ENCODE peak calls at places on chromosome 14, in five cellular contexts. One of them, this sample, is unnamed. For H3K4me1, the result is how much of the 10 kb centered on the place peaks cover.

GRCh38 chr14:33259764-33260163 is 321.1 kb downstream of the NPAS3 start:
- DNase-seq in PC-3: peak
- DNase-seq in pancreas: no peak
- DNase-seq in upper lobe of left lung: no peak
- DNase-seq in psoas muscle: no peak
- DNase-seq in this sample: no peak

GRCh38 chr14:60647081-60647836 is 2.0 kb downstream of the SIX1 start:
- DNase-seq in PC-3: peak
- DNase-seq in pancreas: no peak
- DNase-seq in upper lobe of left lung: no peak
- DNase-seq in psoas muscle: peak
- DNase-seq in this sample: peak

GRCh38 chr14:51546603-51547258 is 105.0 kb upstream of the FRMD6 start:
- DNase-seq in PC-3: peak
- DNase-seq in pancreas: no peak
- DNase-seq in upper lobe of left lung: no peak
- DNase-seq in psoas muscle: no peak
- DNase-seq in this sample: no peak

GRCh38 chr14:104331871-104332605 is 193.7 kb downstream of the KIF26A start:
- DNase-seq in PC-3: no peak
- DNase-seq in pancreas: peak
- DNase-seq in upper lobe of left lung: no peak
- DNase-seq in psoas muscle: peak
- DNase-seq in this sample: no peak

GRCh38 chr14:104222396-104223036 is 84.1 kb downstream of the KIF26A start:
- DNase-seq in PC-3: no peak
- DNase-seq in pancreas: peak
- DNase-seq in upper lobe of left lung: no peak
- DNase-seq in psoas muscle: peak
- DNase-seq in this sample: no peak

GRCh38 chr14:65137648-65138317 is 35.5 kb upstream of the MAX start:
- DNase-seq in PC-3: no peak
- DNase-seq in pancreas: no peak
- DNase-seq in upper lobe of left lung: no peak
- DNase-seq in psoas muscle: no peak
- DNase-seq in this sample: no peak

GRCh38 chr14:53401646-53402045 is 248.5 kb upstream of the DDHD1 start:
- DNase-seq in PC-3: no peak
- DNase-seq in pancreas: no peak
- DNase-seq in upper lobe of left lung: no peak
- DNase-seq in psoas muscle: no peak
- DNase-seq in this sample: no peak

GRCh38 chr14:79037593-79037992 is 867.4 kb downstream of the NRXN3 start:
- DNase-seq in PC-3: no peak
- DNase-seq in pancreas: no peak
- DNase-seq in upper lobe of left lung: no peak
- DNase-seq in psoas muscle: peak
- DNase-seq in this sample: no peak

GRCh38 chr14:93035917-93036651 is 79.6 kb downstream of the ITPK1 start:
- DNase-seq in PC-3: peak
- DNase-seq in pancreas: peak
- DNase-seq in upper lobe of left lung: no peak
- DNase-seq in psoas muscle: no peak
- DNase-seq in this sample: no peak

GRCh38 chr14:61703342-61704129 is 8.2 kb downstream of the HIF1A start:
- DNase-seq in PC-3: no peak
- DNase-seq in pancreas: no peak
- DNase-seq in upper lobe of left lung: no peak
- DNase-seq in psoas muscle: no peak
- DNase-seq in this sample: no peak

GRCh38 chr14:75800792-75801191 is 139.7 kb downstream of the TTLL5 start:
- DNase-seq in PC-3: peak
- DNase-seq in pancreas: peak
- DNase-seq in upper lobe of left lung: no peak
- DNase-seq in psoas muscle: no peak
- DNase-seq in this sample: no peak

GRCh38 chr14:38883127-38883526 is 219.9 kb downstream of the SEC23A start:
- DNase-seq in PC-3: peak
- DNase-seq in pancreas: no peak
- DNase-seq in upper lobe of left lung: no peak
- DNase-seq in psoas muscle: no peak
- DNase-seq in this sample: no peak

GRCh38 chr14:80987235-80988032 is 32.0 kb downstream of the TSHR start:
- DNase-seq in PC-3: peak
- DNase-seq in pancreas: no peak
- DNase-seq in upper lobe of left lung: peak
- DNase-seq in psoas muscle: peak
- DNase-seq in this sample: no peak

GRCh38 chr14:68473050-68473449 is 319.8 kb downstream of the ZFP36L1 start:
- DNase-seq in PC-3: no peak
- DNase-seq in pancreas: peak
- DNase-seq in upper lobe of left lung: peak
- DNase-seq in psoas muscle: no peak
- DNase-seq in this sample: no peak

GRCh38 chr14:61430066-61430757 is 108.8 kb downstream of the PRKCH start:
- DNase-seq in PC-3: peak
- DNase-seq in pancreas: no peak
- DNase-seq in upper lobe of left lung: no peak
- DNase-seq in psoas muscle: no peak
- DNase-seq in this sample: no peak

GRCh38 chr14:24368562-24369252 is 723 bp downstream of the NFATC4 start:
- DNase-seq in PC-3: no peak
- DNase-seq in pancreas: peak
- DNase-seq in upper lobe of left lung: no peak
- DNase-seq in psoas muscle: peak
- DNase-seq in this sample: peak

GRCh38 chr14:104227806-104228205 is 89.4 kb downstream of the KIF26A start:
- DNase-seq in PC-3: no peak
- DNase-seq in pancreas: no peak
- DNase-seq in upper lobe of left lung: no peak
- DNase-seq in psoas muscle: peak
- DNase-seq in this sample: peak

GRCh38 chr14:24258119-24258518 is 4.9 kb downstream of the TGM1 start:
- DNase-seq in PC-3: no peak
- DNase-seq in pancreas: no peak
- DNase-seq in upper lobe of left lung: no peak
- DNase-seq in psoas muscle: no peak
- DNase-seq in this sample: peak

GRCh38 chr14:106372870-106373657 is 846.7 kb downstream of the TMEM121 start:
- DNase-seq in PC-3: peak
- DNase-seq in pancreas: peak
- DNase-seq in upper lobe of left lung: peak
- DNase-seq in psoas muscle: peak
- DNase-seq in this sample: peak

GRCh38 chr14:23344481-23344880 is 8.2 kb downstream of the SLC22A17 start:
- DNase-seq in PC-3: no peak
- DNase-seq in pancreas: no peak
- DNase-seq in upper lobe of left lung: no peak
- DNase-seq in psoas muscle: no peak
- DNase-seq in this sample: no peak

GRCh38 chr14:29637406-29637805 is 290.2 kb downstream of the PRKD1 start:
- DNase-seq in PC-3: peak
- DNase-seq in pancreas: no peak
- DNase-seq in upper lobe of left lung: peak
- DNase-seq in psoas muscle: no peak
- DNase-seq in this sample: no peak

GRCh38 chr14:36952702-36953101 is 219.7 kb downstream of the SLC25A21 start:
- DNase-seq in PC-3: peak
- DNase-seq in pancreas: no peak
- DNase-seq in upper lobe of left lung: no peak
- DNase-seq in psoas muscle: no peak
- DNase-seq in this sample: no peak

GRCh38 chr14:102908766-102909455 is 13.6 kb upstream of the AMN start:
- DNase-seq in PC-3: no peak
- DNase-seq in pancreas: no peak
- DNase-seq in upper lobe of left lung: no peak
- DNase-seq in psoas muscle: peak
- DNase-seq in this sample: no peak

GRCh38 chr14:74019743-74020142 is 594 bp downstream of the BBOF1 start:
- DNase-seq in PC-3: no peak
- DNase-seq in pancreas: no peak
- DNase-seq in upper lobe of left lung: peak
- DNase-seq in psoas muscle: no peak
- DNase-seq in this sample: no peak

GRCh38 chr14:65696801-65697200 is 284.3 kb downstream of the FUT8 start:
- DNase-seq in PC-3: no peak
- DNase-seq in pancreas: no peak
- DNase-seq in upper lobe of left lung: no peak
- DNase-seq in psoas muscle: no peak
- DNase-seq in this sample: no peak

GRCh38 chr14:26074892-26075291 is 522.9 kb downstream of the NOVA1 start:
- DNase-seq in PC-3: no peak
- DNase-seq in pancreas: no peak
- DNase-seq in upper lobe of left lung: no peak
- DNase-seq in psoas muscle: no peak
- DNase-seq in this sample: no peak

GRCh38 chr14:25042362-25043299 is 7.3 kb downstream of the STXBP6 start:
- DNase-seq in PC-3: peak
- DNase-seq in pancreas: no peak
- DNase-seq in upper lobe of left lung: no peak
- DNase-seq in psoas muscle: no peak
- DNase-seq in this sample: peak

GRCh38 chr14:104265918-104266642 is 127.7 kb downstream of the KIF26A start:
- DNase-seq in PC-3: no peak
- DNase-seq in pancreas: peak
- DNase-seq in upper lobe of left lung: peak
- DNase-seq in psoas muscle: no peak
- DNase-seq in this sample: peak

GRCh38 chr14:91323031-91323430 is 78.5 kb upstream of the GPR68 start:
- DNase-seq in PC-3: no peak
- DNase-seq in pancreas: no peak
- DNase-seq in upper lobe of left lung: no peak
- DNase-seq in psoas muscle: no peak
- DNase-seq in this sample: no peak

GRCh38 chr14:64196026-64196425 is 98.1 kb downstream of the ESR2 start:
- DNase-seq in PC-3: no peak
- DNase-seq in pancreas: no peak
- DNase-seq in upper lobe of left lung: no peak
- DNase-seq in psoas muscle: no peak
- DNase-seq in this sample: no peak

GRCh38 chr14:96662116-96662901 is 134.9 kb upstream of the VRK1 start:
- DNase-seq in PC-3: no peak
- DNase-seq in pancreas: no peak
- DNase-seq in upper lobe of left lung: peak
- DNase-seq in psoas muscle: no peak
- DNase-seq in this sample: no peak

GRCh38 chr14:93311082-93311481 is 21.8 kb downstream of the BTBD7 start:
- DNase-seq in PC-3: no peak
- DNase-seq in pancreas: no peak
- DNase-seq in upper lobe of left lung: no peak
- DNase-seq in psoas muscle: no peak
- DNase-seq in this sample: no peak

GRCh38 chr14:70278281-70278680 is 81.2 kb downstream of the COX16 start:
- DNase-seq in PC-3: no peak
- DNase-seq in pancreas: no peak
- DNase-seq in upper lobe of left lung: no peak
- DNase-seq in psoas muscle: no peak
- DNase-seq in this sample: no peak
- TF ChIP-seq CTCF in PC-3: no peak
- TF ChIP-seq CTCF in pancreas: no peak
- TF ChIP-seq CTCF in upper lobe of left lung: no peak
- TF ChIP-seq CTCF in psoas muscle: no peak
- TF ChIP-seq CTCF in this sample: no peak

DNA sequence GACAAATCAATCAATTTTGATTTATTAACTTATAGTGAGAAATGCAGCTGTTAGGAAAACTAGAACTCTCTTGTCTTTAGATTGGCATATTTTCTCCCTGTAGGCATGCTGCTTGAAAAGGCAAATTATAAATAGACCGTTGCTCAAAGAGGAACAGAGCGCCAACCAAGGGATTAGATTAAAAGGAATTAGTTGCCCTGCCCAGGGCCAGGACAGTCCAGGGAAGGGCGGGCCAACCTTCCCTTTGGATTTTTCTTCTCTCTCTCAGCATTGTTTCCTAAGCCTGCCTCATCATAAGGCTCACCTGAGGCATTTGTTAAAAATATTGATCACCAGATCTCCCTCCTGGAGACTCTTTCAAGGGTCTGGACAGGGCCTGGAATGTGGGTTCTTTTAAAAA is 8.6 kb downstream of the CIPC start:
- DNase-seq in PC-3: no peak
- DNase-seq in pancreas: no peak
- DNase-seq in upper lobe of left lung: no peak
- DNase-seq in psoas muscle: no peak
- DNase-seq in this sample: no peak
- H3K4me1 ChIP-seq in PC-3: under half
- H3K4me1 ChIP-seq in pancreas: under half
- H3K4me1 ChIP-seq in upper lobe of left lung: under half
- H3K4me1 ChIP-seq in psoas muscle: half or more
- H3K4me1 ChIP-seq in this sample: under half

GRCh38 chr14:100855256-100855930 is 29.5 kb downstream of the MEG3 start:
- DNase-seq in PC-3: peak
- DNase-seq in pancreas: no peak
- DNase-seq in upper lobe of left lung: no peak
- DNase-seq in psoas muscle: peak
- DNase-seq in this sample: peak
- TF ChIP-seq CTCF in PC-3: peak
- TF ChIP-seq CTCF in pancreas: no peak
- TF ChIP-seq CTCF in upper lobe of left lung: no peak
- TF ChIP-seq CTCF in psoas muscle: no peak
- TF ChIP-seq CTCF in this sample: no peak

GRCh38 chr14:95487669-95488084 is 28.8 kb downstream of the SYNE3 start:
- DNase-seq in PC-3: no peak
- DNase-seq in pancreas: no peak
- DNase-seq in upper lobe of left lung: no peak
- DNase-seq in psoas muscle: no peak
- DNase-seq in this sample: no peak
- H3K4me1 ChIP-seq in PC-3: under half
- H3K4me1 ChIP-seq in pancreas: under half
- H3K4me1 ChIP-seq in upper lobe of left lung: under half
- H3K4me1 ChIP-seq in psoas muscle: under half
- H3K4me1 ChIP-seq in this sample: half or more

DNA sequence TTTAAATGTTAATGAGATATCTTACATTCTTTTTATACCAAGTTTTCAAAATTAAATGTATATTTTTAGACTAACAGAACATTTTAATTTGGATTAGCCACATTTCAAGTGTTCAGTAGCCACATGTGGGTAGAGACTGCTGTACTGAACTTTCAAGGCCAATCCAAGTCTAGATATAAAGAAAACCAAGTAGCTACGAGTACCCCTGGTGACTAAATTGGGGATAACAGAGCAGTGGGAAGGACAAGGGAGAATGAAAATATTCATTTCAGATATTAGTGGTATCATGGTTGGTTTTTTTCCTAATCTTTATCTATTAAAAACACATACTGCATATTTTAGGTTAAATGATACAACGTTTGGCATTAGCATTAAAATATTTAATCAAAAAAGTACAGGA is 69.4 kb upstream of the RHOJ start:
- DNase-seq in PC-3: peak
- DNase-seq in pancreas: no peak
- DNase-seq in upper lobe of left lung: no peak
- DNase-seq in psoas muscle: no peak
- DNase-seq in this sample: no peak
- TF ChIP-seq CTCF in PC-3: peak
- TF ChIP-seq CTCF in pancreas: no peak
- TF ChIP-seq CTCF in upper lobe of left lung: no peak
- TF ChIP-seq CTCF in psoas muscle: no peak
- TF ChIP-seq CTCF in this sample: no peak

GRCh38 chr14:100681111-100681510 is 45.6 kb upstream of the DLK1 start:
- DNase-seq in PC-3: no peak
- DNase-seq in pancreas: no peak
- DNase-seq in upper lobe of left lung: no peak
- DNase-seq in psoas muscle: no peak
- DNase-seq in this sample: no peak
- H3K4me1 ChIP-seq in PC-3: under half
- H3K4me1 ChIP-seq in pancreas: under half
- H3K4me1 ChIP-seq in upper lobe of left lung: under half
- H3K4me1 ChIP-seq in psoas muscle: under half
- H3K4me1 ChIP-seq in this sample: under half